ENCODE peak calls at places on chromosomes 16 and 17, in six cellular contexts. H, G, P, F, J and T are unnamed samples.

GRCh38 chr17:34885076-34885475 is 76.2 kb downstream of the CCT6B start:
- DNase-seq in H (no peak), G (peak), P (no peak), F (no peak), J (no peak), T (no peak)

GRCh38 chr16:56195151-56195550 is 3.9 kb downstream of the GNAO1 start:
- DNase-seq in H (no peak), G (no peak), P (no peak), F (no peak), J (no peak), T (no peak)

GRCh38 chr16:29675811-29676643 is 3.0 kb upstream of the QPRT start:
- DNase-seq in H (peak), G (peak), P (peak), F (no peak), J (peak), T (peak)

GRCh38 chr17:74527081-74527480 is 4.2 kb downstream of the CD300LB start:
- DNase-seq in H (no peak), G (no peak), P (no peak), F (no peak), J (no peak), T (no peak)

GRCh38 chr17:30093463-30094147 is 23.0 kb upstream of the NSRP1 start:
- DNase-seq in H (peak), G (peak), P (peak), F (no peak), J (peak), T (peak)

GRCh38 chr16:24906199-24906808 is 60.5 kb downstream of the SLC5A11 start:
- DNase-seq in H (peak), G (no peak), P (no peak), F (no peak), J (no peak), T (peak)

GRCh38 chr16:22948603-22949368 is 134.8 kb downstream of the HS3ST2 start:
- DNase-seq in H (peak), G (peak), P (peak), F (peak), J (peak), T (peak)

GRCh38 chr17:79632432-79632735 is 21.5 kb upstream of the RBFOX3 start:
- DNase-seq in H (no peak), G (no peak), P (no peak), F (no peak), J (no peak), T (no peak)

GRCh38 chr17:74371653-74372147 is 4.4 kb downstream of the GPR142 start:
- DNase-seq in H (no peak), G (no peak), P (no peak), F (no peak), J (no peak), T (no peak)

GRCh38 chr16:73743665-73744496 is 552.7 kb upstream of the PSMD7 start:
- DNase-seq in H (no peak), G (no peak), P (no peak), F (no peak), J (peak), T (no peak)

DNA sequence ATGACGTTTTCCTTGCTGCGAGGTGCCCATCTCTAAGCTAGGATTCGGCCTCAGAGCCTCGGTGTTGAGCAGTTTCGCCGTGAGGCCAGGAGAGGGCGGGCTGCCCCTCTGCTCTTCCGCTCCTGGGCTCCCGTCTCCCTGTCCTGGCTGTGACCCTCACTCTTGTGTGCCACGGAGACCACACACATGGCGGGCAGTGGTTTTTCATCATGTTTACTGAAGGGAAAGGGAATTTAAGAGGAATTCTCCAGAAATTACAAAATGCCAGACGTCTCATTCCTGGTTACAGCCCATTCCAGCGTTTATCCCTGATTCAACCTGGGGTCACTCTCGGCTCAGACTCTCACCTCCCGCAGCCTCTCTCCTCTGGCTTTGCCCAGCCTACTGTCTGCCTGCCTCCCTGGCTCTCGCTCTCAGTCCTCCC is 96.8 kb upstream of the ELAC2 start:
- DNase-seq in H (peak), G (peak), P (peak), F (peak), J (peak), T (peak)
- TF ChIP-seq JUND in H (no peak), G (no peak), P (no peak), F (no peak), J (no peak), T (no peak)

DNA sequence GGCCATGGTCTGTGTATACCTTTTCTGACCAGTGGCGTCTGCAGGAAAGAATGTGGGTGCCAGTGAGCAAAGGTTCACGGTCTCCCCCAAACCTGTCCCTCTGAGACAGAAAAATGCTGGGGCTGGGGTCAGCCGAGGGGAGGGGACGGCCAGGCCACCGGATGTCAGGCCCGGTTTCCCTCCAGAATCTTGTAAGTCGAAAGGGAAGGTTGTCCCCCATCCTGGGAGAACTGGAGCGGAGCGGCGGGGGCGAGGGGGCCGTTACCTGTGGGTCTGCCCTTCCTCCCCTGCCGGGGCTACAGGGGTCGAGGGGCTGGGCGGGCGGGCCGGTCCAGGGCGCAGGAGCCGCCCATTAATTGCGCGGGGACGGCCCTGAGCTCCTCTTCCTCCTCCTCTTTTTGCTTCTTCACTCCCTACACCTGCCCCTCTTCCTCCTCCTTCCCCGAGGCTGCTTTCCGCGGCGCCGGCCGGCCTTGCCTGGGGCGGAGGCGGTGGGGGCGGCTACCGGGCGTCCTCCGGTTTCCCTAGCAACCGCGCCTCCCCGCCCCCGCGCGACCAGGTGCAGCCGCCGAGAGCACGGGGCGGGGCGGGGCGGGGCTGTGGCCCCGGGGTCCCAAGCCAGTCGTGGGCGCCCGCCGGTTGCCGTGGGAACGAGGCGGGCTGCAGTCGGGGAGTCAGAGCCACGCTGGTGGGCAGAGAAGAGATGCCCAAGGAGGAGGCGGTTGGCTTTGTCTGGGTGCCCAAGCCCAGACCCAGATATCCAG is at the start of gene MARCHF10:
- DNase-seq in H (no peak), G (peak), P (peak), F (no peak), J (peak), T (no peak)
- TF ChIP-seq JUND in H (no peak), G (no peak), P (no peak), F (no peak), J (no peak), T (no peak)

DNA sequence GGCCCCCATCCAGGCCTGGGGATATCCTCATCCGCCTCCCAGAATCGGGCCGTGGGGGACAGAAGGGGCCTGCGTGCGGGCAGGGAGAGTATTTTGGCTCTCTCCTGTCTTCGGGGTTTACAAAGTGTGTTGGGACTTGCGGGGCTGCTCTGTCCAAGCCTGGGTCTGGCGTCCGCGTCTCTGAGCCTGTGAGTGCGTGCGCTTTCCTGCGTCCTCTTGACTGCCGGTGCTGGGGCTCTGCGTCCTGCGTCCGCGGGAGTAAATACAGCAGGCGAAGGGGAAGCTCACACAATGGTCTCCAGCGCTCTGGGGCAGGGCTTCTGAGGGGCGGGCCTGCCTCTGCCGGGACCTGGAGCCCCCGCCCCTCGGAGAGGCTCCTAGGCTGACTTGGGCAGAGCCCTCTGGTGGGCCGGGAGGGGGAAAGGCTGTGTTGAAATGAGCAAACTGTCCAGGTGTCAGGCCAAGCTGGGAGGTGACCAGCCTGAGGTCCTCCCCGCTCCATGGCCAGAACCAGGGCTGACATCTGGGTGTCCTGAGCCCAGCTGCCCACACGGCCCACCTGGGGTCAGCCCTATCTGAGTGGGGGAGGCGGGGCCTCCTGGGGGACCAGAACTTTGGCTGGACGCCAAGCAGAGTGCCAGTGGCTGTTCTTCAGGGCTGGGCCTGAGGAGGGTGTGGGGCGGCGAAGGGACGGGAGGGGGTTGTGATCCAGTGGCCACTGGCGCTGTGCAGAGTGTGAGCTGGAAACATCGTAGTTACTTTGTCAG is 233.6 kb downstream of the SEC14L1 start:
- DNase-seq in H (peak), G (peak), P (no peak), F (peak), J (peak), T (no peak)
- TF ChIP-seq JUND in H (no peak), G (no peak), P (no peak), F (no peak), J (no peak), T (no peak)

GRCh38 chr16:70777973-70778406 is 23.0 kb downstream of the VAC14 start:
- DNase-seq in H (no peak), G (no peak), P (no peak), F (no peak), J (no peak), T (no peak)
- TF ChIP-seq JUND in H (no peak), G (no peak), P (no peak), F (no peak), J (no peak), T (no peak)

DNA sequence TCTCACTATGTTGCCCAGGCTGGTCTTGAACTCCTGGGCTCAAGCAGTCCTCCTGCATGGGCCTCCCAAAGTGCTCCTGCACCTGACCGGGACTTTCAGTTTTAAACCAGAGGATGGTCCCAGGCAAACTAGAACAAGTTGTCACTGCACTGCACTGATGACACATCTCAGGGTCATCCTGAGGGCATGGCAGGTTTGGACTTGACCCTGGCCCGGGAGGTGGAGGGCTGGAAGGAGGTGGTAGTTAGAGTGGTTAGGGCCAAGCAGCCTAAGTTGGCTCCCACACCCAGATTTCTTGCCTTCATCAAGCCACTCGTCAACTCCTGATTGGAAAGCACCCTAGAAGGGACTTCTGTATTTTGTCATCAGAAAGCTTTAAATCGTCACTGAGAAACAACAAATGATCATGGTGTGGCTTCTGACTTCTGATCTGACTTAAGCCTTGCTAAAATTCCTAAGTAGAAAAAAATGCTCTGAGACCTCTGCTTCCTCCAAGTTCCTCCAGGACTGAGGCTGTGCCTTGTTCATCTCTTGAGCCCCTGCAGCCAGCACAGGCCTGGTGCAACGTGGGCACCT is 43.5 kb downstream of the EMP2 start:
- DNase-seq in H (no peak), G (no peak), P (no peak), F (no peak), J (no peak), T (no peak)
- TF ChIP-seq JUND in H (no peak), G (no peak), P (no peak), F (no peak), J (no peak), T (no peak)